ENCODE peak calls at places on chromosomes 11 and 22, in seven cellular contexts. One of them, this sample, is unnamed.

GRCh38 chr11:70826541-70826943 is 425.8 kb downstream of the SHANK2 start:
- DNase-seq in colonic mucosa: no peak
- DNase-seq in body of pancreas: peak
- DNase-seq in brain microvascular endothelial cell: no peak
- DNase-seq in neural progenitor cell: peak
- DNase-seq in tibial artery: no peak
- DNase-seq in heart right ventricle: no peak
- DNase-seq in this sample: peak

GRCh38 chr11:70126494-70126893 is 48.4 kb downstream of the ANO1 start:
- DNase-seq in colonic mucosa: no peak
- DNase-seq in body of pancreas: no peak
- DNase-seq in brain microvascular endothelial cell: no peak
- DNase-seq in neural progenitor cell: no peak
- DNase-seq in tibial artery: no peak
- DNase-seq in heart right ventricle: no peak
- DNase-seq in this sample: no peak

GRCh38 chr11:128298271-128298670 is 289.1 kb downstream of the ETS1 start:
- DNase-seq in colonic mucosa: no peak
- DNase-seq in body of pancreas: no peak
- DNase-seq in brain microvascular endothelial cell: no peak
- DNase-seq in neural progenitor cell: no peak
- DNase-seq in tibial artery: no peak
- DNase-seq in heart right ventricle: no peak
- DNase-seq in this sample: no peak

GRCh38 chr22:38068641-38069371 is 11.6 kb downstream of the PICK1 start:
- DNase-seq in colonic mucosa: no peak
- DNase-seq in body of pancreas: no peak
- DNase-seq in brain microvascular endothelial cell: no peak
- DNase-seq in neural progenitor cell: no peak
- DNase-seq in tibial artery: no peak
- DNase-seq in heart right ventricle: no peak
- DNase-seq in this sample: no peak

GRCh38 chr11:121890377-121890776 is 225.6 kb downstream of the BLID start:
- DNase-seq in colonic mucosa: no peak
- DNase-seq in body of pancreas: no peak
- DNase-seq in brain microvascular endothelial cell: peak
- DNase-seq in neural progenitor cell: no peak
- DNase-seq in tibial artery: peak
- DNase-seq in heart right ventricle: no peak
- DNase-seq in this sample: no peak

GRCh38 chr11:1460994-1461805 is 25.4 kb downstream of the MOB2 start:
- DNase-seq in colonic mucosa: peak
- DNase-seq in body of pancreas: no peak
- DNase-seq in brain microvascular endothelial cell: no peak
- DNase-seq in neural progenitor cell: no peak
- DNase-seq in tibial artery: peak
- DNase-seq in heart right ventricle: no peak
- DNase-seq in this sample: no peak

GRCh38 chr11:10414659-10415058 is 40.4 kb upstream of the AMPD3 start:
- DNase-seq in colonic mucosa: no peak
- DNase-seq in body of pancreas: no peak
- DNase-seq in brain microvascular endothelial cell: no peak
- DNase-seq in neural progenitor cell: no peak
- DNase-seq in tibial artery: peak
- DNase-seq in heart right ventricle: peak
- DNase-seq in this sample: no peak

GRCh38 chr11:66547662-66548009 is 933 bp downstream of the ACTN3 start:
- DNase-seq in colonic mucosa: no peak
- DNase-seq in body of pancreas: no peak
- DNase-seq in brain microvascular endothelial cell: no peak
- DNase-seq in neural progenitor cell: peak
- DNase-seq in tibial artery: no peak
- DNase-seq in heart right ventricle: no peak
- DNase-seq in this sample: no peak

GRCh38 chr11:64852804-64853520 is 8.5 kb upstream of the CDC42BPG start:
- DNase-seq in colonic mucosa: no peak
- DNase-seq in body of pancreas: no peak
- DNase-seq in brain microvascular endothelial cell: no peak
- DNase-seq in neural progenitor cell: no peak
- DNase-seq in tibial artery: no peak
- DNase-seq in heart right ventricle: no peak
- DNase-seq in this sample: no peak

GRCh38 chr11:120564573-120565301 is 53.2 kb downstream of the GRIK4 start:
- DNase-seq in colonic mucosa: no peak
- DNase-seq in body of pancreas: peak
- DNase-seq in brain microvascular endothelial cell: peak
- DNase-seq in neural progenitor cell: peak
- DNase-seq in tibial artery: peak
- DNase-seq in heart right ventricle: peak
- DNase-seq in this sample: peak

GRCh38 chr22:31892080-31892433 is 52.3 kb upstream of the YWHAH start:
- DNase-seq in colonic mucosa: no peak
- DNase-seq in body of pancreas: no peak
- DNase-seq in brain microvascular endothelial cell: no peak
- DNase-seq in neural progenitor cell: no peak
- DNase-seq in tibial artery: no peak
- DNase-seq in heart right ventricle: no peak
- DNase-seq in this sample: no peak

GRCh38 chr11:118295199-118295598 is 9.3 kb upstream of the CD3E start:
- DNase-seq in colonic mucosa: no peak
- DNase-seq in body of pancreas: no peak
- DNase-seq in brain microvascular endothelial cell: no peak
- DNase-seq in neural progenitor cell: no peak
- DNase-seq in tibial artery: no peak
- DNase-seq in heart right ventricle: no peak
- DNase-seq in this sample: no peak

GRCh38 chr11:63554901-63555218 is 8.3 kb downstream of the PLAAT2 start:
- DNase-seq in colonic mucosa: peak
- DNase-seq in body of pancreas: no peak
- DNase-seq in brain microvascular endothelial cell: no peak
- DNase-seq in neural progenitor cell: no peak
- DNase-seq in tibial artery: no peak
- DNase-seq in heart right ventricle: no peak
- DNase-seq in this sample: no peak

DNA sequence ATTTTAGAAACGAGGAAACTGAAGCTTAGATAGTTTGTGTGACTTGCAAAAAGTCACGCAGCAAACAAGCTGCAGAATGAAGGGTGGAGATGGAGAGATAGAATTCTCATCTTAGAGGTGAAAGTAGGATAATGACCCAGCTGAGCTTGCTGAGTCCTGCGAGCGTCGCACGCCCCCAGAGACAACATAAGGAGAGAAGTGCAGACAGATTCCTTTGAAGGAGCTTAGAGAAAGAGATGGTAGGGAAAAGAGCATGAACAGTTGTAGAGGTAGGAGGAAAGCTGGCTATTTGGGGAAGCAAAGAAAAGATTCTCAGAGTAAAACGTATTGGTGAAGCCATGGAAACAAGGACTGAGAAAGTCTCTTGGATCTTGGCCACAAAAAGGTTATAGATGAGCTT is 44.7 kb downstream of the FAM83F start:
- DNase-seq in colonic mucosa: no peak
- DNase-seq in body of pancreas: no peak
- DNase-seq in brain microvascular endothelial cell: no peak
- DNase-seq in neural progenitor cell: no peak
- DNase-seq in tibial artery: no peak
- DNase-seq in heart right ventricle: no peak
- DNase-seq in this sample: no peak
- H3K27ac ChIP-seq in colonic mucosa: no peak
- H3K27ac ChIP-seq in body of pancreas: no peak
- H3K27ac ChIP-seq in brain microvascular endothelial cell: no peak
- H3K27ac ChIP-seq in neural progenitor cell: no peak
- H3K27ac ChIP-seq in tibial artery: no peak
- H3K27ac ChIP-seq in heart right ventricle: no peak
- H3K27ac ChIP-seq in this sample: no peak

DNA sequence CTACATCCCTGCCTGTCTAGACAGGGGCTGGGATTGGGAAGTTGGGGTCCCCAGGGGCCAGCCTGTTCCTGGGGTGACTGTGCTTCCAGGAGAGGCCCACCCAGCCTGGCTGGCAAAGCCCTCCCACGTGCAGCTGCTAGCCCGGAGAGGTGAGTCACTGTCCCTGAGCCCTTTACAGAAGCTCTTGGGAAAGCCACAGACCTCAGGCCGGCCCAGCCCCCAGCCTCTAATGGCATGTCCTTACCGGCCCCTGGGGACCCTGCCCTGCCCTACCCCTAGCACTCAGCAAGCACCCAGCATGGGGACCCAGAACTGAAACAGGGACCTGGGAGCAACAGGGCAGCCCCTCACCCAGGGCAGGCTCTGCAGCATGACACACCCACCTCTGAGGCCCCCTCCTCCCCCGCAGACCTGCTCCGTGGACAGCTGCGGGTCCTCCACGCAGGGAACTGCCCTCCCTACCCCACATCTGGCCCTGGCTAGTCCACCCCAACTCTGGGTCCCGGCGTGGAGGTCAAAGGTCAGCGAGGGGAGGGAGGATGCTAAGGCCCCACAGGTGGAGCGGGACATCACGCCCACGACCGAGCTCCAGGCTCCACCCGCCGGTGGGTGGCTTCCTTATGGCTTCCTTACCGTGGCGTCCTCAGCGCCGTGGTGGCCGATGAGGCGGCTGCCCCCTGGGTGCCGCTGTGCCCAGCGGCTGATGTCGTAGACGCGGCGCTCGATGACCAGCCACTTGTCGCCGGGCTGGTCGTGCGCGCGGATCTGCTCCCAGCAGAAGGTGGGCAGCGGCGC is 612 bp downstream of the FADS3 start:
- DNase-seq in colonic mucosa: peak
- DNase-seq in body of pancreas: peak
- DNase-seq in brain microvascular endothelial cell: peak
- DNase-seq in neural progenitor cell: peak
- DNase-seq in tibial artery: peak
- DNase-seq in heart right ventricle: peak
- DNase-seq in this sample: peak
- TF ChIP-seq CTCF in colonic mucosa: no peak
- TF ChIP-seq CTCF in body of pancreas: peak
- TF ChIP-seq CTCF in brain microvascular endothelial cell: peak
- TF ChIP-seq CTCF in neural progenitor cell: peak
- TF ChIP-seq CTCF in tibial artery: peak
- TF ChIP-seq CTCF in heart right ventricle: no peak
- TF ChIP-seq CTCF in this sample: peak

DNA sequence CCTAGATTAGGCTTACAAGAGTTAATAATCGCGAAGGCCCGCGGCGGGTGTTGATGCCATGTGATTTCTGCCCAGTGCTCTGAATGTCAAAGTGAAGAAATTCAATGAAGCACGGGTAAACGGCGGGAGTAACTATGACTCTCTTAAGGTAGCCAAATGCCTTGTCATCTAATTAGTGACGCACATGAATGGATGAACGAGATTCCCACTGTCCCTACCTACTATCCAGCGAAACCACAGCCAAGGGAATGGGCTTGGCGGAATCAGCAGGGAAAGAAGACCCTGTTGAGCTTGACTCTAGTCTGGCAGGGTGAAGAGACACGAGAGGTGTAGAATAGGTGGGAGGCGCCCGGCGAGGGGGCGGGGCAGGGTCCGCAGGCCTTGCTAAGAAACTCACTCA is 65.5 kb downstream of the AAMDC start:
- DNase-seq in colonic mucosa: no peak
- DNase-seq in body of pancreas: no peak
- DNase-seq in brain microvascular endothelial cell: no peak
- DNase-seq in neural progenitor cell: no peak
- DNase-seq in tibial artery: no peak
- DNase-seq in heart right ventricle: no peak
- DNase-seq in this sample: no peak
- H3K27ac ChIP-seq in colonic mucosa: no peak
- H3K27ac ChIP-seq in body of pancreas: no peak
- H3K27ac ChIP-seq in brain microvascular endothelial cell: no peak
- H3K27ac ChIP-seq in neural progenitor cell: no peak
- H3K27ac ChIP-seq in tibial artery: no peak
- H3K27ac ChIP-seq in heart right ventricle: no peak
- H3K27ac ChIP-seq in this sample: no peak

GRCh38 chr22:39214006-39214382 is 30.8 kb downstream of the PDGFB start:
- DNase-seq in colonic mucosa: no peak
- DNase-seq in body of pancreas: no peak
- DNase-seq in brain microvascular endothelial cell: no peak
- DNase-seq in neural progenitor cell: no peak
- DNase-seq in tibial artery: no peak
- DNase-seq in heart right ventricle: no peak
- DNase-seq in this sample: no peak

GRCh38 chr22:39215430-39216142 is 29.2 kb downstream of the PDGFB start:
- DNase-seq in colonic mucosa: no peak
- DNase-seq in body of pancreas: no peak
- DNase-seq in brain microvascular endothelial cell: no peak
- DNase-seq in neural progenitor cell: peak
- DNase-seq in tibial artery: peak
- DNase-seq in heart right ventricle: no peak
- DNase-seq in this sample: peak

GRCh38 chr22:39215070-39215396 is 29.7 kb downstream of the PDGFB start:
- DNase-seq in colonic mucosa: no peak
- DNase-seq in body of pancreas: no peak
- DNase-seq in brain microvascular endothelial cell: no peak
- DNase-seq in neural progenitor cell: no peak
- DNase-seq in tibial artery: peak
- DNase-seq in heart right ventricle: no peak
- DNase-seq in this sample: no peak

GRCh38 chr22:39214383-39215069 is 30.3 kb downstream of the PDGFB start:
- DNase-seq in colonic mucosa: no peak
- DNase-seq in body of pancreas: no peak
- DNase-seq in brain microvascular endothelial cell: no peak
- DNase-seq in neural progenitor cell: peak
- DNase-seq in tibial artery: peak
- DNase-seq in heart right ventricle: no peak
- DNase-seq in this sample: no peak

GRCh38 chr22:39216143-39216490 is 28.7 kb downstream of the PDGFB start:
- DNase-seq in colonic mucosa: no peak
- DNase-seq in body of pancreas: no peak
- DNase-seq in brain microvascular endothelial cell: no peak
- DNase-seq in neural progenitor cell: no peak
- DNase-seq in tibial artery: peak
- DNase-seq in heart right ventricle: no peak
- DNase-seq in this sample: no peak
- TF ChIP-seq CTCF in colonic mucosa: no peak
- TF ChIP-seq CTCF in body of pancreas: no peak
- TF ChIP-seq CTCF in brain microvascular endothelial cell: no peak
- TF ChIP-seq CTCF in neural progenitor cell: no peak
- TF ChIP-seq CTCF in tibial artery: no peak
- TF ChIP-seq CTCF in heart right ventricle: no peak
- TF ChIP-seq CTCF in this sample: no peak

GRCh38 chr22:47144076-47144765 is 381.8 kb downstream of the TBC1D22A start:
- DNase-seq in colonic mucosa: no peak
- DNase-seq in body of pancreas: peak
- DNase-seq in brain microvascular endothelial cell: no peak
- DNase-seq in neural progenitor cell: no peak
- DNase-seq in tibial artery: no peak
- DNase-seq in heart right ventricle: no peak
- DNase-seq in this sample: no peak

GRCh38 chr22:47143249-47143938 is 380.9 kb downstream of the TBC1D22A start:
- DNase-seq in colonic mucosa: no peak
- DNase-seq in body of pancreas: peak
- DNase-seq in brain microvascular endothelial cell: no peak
- DNase-seq in neural progenitor cell: no peak
- DNase-seq in tibial artery: no peak
- DNase-seq in heart right ventricle: no peak
- DNase-seq in this sample: no peak

GRCh38 chr22:47146391-47146790 is 383.9 kb downstream of the TBC1D22A start:
- DNase-seq in colonic mucosa: no peak
- DNase-seq in body of pancreas: no peak
- DNase-seq in brain microvascular endothelial cell: no peak
- DNase-seq in neural progenitor cell: no peak
- DNase-seq in tibial artery: no peak
- DNase-seq in heart right ventricle: no peak
- DNase-seq in this sample: no peak

GRCh38 chr22:47145883-47146282 is 383.4 kb downstream of the TBC1D22A start:
- DNase-seq in colonic mucosa: no peak
- DNase-seq in body of pancreas: no peak
- DNase-seq in brain microvascular endothelial cell: no peak
- DNase-seq in neural progenitor cell: no peak
- DNase-seq in tibial artery: no peak
- DNase-seq in heart right ventricle: no peak
- DNase-seq in this sample: no peak

GRCh38 chr22:47144791-47145425 is 382.5 kb downstream of the TBC1D22A start:
- DNase-seq in colonic mucosa: no peak
- DNase-seq in body of pancreas: peak
- DNase-seq in brain microvascular endothelial cell: no peak
- DNase-seq in neural progenitor cell: no peak
- DNase-seq in tibial artery: no peak
- DNase-seq in heart right ventricle: no peak
- DNase-seq in this sample: no peak
- H3K27ac ChIP-seq in colonic mucosa: no peak
- H3K27ac ChIP-seq in body of pancreas: peak
- H3K27ac ChIP-seq in brain microvascular endothelial cell: no peak
- H3K27ac ChIP-seq in neural progenitor cell: no peak
- H3K27ac ChIP-seq in tibial artery: no peak
- H3K27ac ChIP-seq in heart right ventricle: no peak
- H3K27ac ChIP-seq in this sample: no peak